ENCODE peak calls at places on chromosomes 11 and 22, in seven cellular contexts. M, L, N, Z, Y, G and B are unnamed samples.

GRCh38 chr11:121452609-121453150 is at the start of gene SORL1-AS1:
- DNase-seq in M (peak), L (no peak), N (no peak), Z (no peak), Y (no peak), G (no peak), B (no peak)

GRCh38 chr11:44894217-44894617 is 56.5 kb downstream of the TP53I11 start:
- DNase-seq in M (peak), L (peak), N (peak), Z (peak), Y (no peak), G (peak), B (no peak)

GRCh38 chr11:7673724-7674434 is 579 bp upstream of the CYB5R2 start:
- DNase-seq in M (peak), L (peak), N (no peak), Z (no peak), Y (no peak), G (peak), B (no peak)

GRCh38 chr11:120517390-120518315 is 6.1 kb downstream of the GRIK4 start:
- DNase-seq in M (no peak), L (no peak), N (no peak), Z (no peak), Y (no peak), G (no peak), B (no peak)

GRCh38 chr11:76652989-76653673 is 17.4 kb downstream of the LRRC32 start:
- DNase-seq in M (no peak), L (peak), N (no peak), Z (no peak), Y (no peak), G (no peak), B (no peak)

GRCh38 chr11:119594639-119595249 is 134.3 kb downstream of the NECTIN1 start:
- DNase-seq in M (no peak), L (no peak), N (no peak), Z (no peak), Y (no peak), G (no peak), B (peak)

GRCh38 chr22:45757068-45757467 is 85.4 kb downstream of the ATXN10 start:
- DNase-seq in M (no peak), L (peak), N (no peak), Z (no peak), Y (no peak), G (no peak), B (no peak)

GRCh38 chr11:74909363-74909762 is 39.5 kb downstream of the XRRA1 start:
- DNase-seq in M (no peak), L (no peak), N (no peak), Z (no peak), Y (no peak), G (no peak), B (no peak)

GRCh38 chr11:35412285-35412684 is 7.1 kb downstream of the SLC1A2 start:
- DNase-seq in M (no peak), L (no peak), N (no peak), Z (no peak), Y (no peak), G (no peak), B (no peak)

GRCh38 chr11:34449013-34449412 is 10.3 kb downstream of the CAT start:
- DNase-seq in M (no peak), L (no peak), N (no peak), Z (no peak), Y (no peak), G (no peak), B (no peak)

GRCh38 chr22:19400881-19401280 is 30.7 kb downstream of the HIRA start:
- DNase-seq in M (no peak), L (no peak), N (no peak), Z (no peak), Y (no peak), G (no peak), B (no peak)

GRCh38 chr22:45783021-45783420 is 111.4 kb downstream of the ATXN10 start:
- DNase-seq in M (no peak), L (no peak), N (no peak), Z (no peak), Y (no peak), G (no peak), B (no peak)

GRCh38 chr22:23898006-23898974 is 4.1 kb downstream of the MIF start:
- DNase-seq in M (no peak), L (no peak), N (no peak), Z (no peak), Y (no peak), G (no peak), B (no peak)

GRCh38 chr11:110921742-110922200 is 209.5 kb upstream of the ARHGAP20 start:
- DNase-seq in M (no peak), L (no peak), N (no peak), Z (no peak), Y (peak), G (peak), B (peak)

GRCh38 chr11:109039611-109040010 is 374.7 kb downstream of the DDX10 start:
- DNase-seq in M (no peak), L (no peak), N (no peak), Z (no peak), Y (no peak), G (no peak), B (no peak)

GRCh38 chr11:115927823-115928329 is 423.7 kb upstream of the CADM1 start:
- DNase-seq in M (no peak), L (no peak), N (no peak), Z (no peak), Y (no peak), G (no peak), B (no peak)